ENCODE peak calls at places on chromosomes 4 and X, in four cellular contexts. Y is RPMI7951, Q is KG1, D is LHCN-M2. S is an unnamed sample.

GRCh38 chrX:12771445-12772069 is 19.7 kb upstream of the PRPS2 start:
- DNase-seq in D (peak; percentile 9), Y (peak; percentile 35), Q (peak; percentile 60), S (no peak)

GRCh38 chr4:6859543-6859942 is 50.1 kb upstream of the TBC1D14 start:
- DNase-seq in Y (no peak), D (no peak), Q (no peak), S (no peak)

GRCh38 chr4:3777033-3777390 is 10.8 kb downstream of the ADRA2C start:
- DNase-seq in D (no peak), Q (no peak), Y (no peak), S (no peak)

GRCh38 chr4:76434901-76435688 is at the start of gene SHROOM3:
- DNase-seq in D (no peak), Y (peak; percentile 61), Q (no peak), S (no peak)

GRCh38 chr4:172851534-172851933 is 317.1 kb upstream of the GALNT7 start:
- DNase-seq in Y (no peak), D (peak; percentile 33), Q (no peak), S (no peak)

GRCh38 chrX:86023806-86024205 is 23.6 kb downstream of the CHM start:
- DNase-seq in Q (no peak), Y (no peak), D (no peak), S (peak; percentile 3)

GRCh38 chr4:40763228-40763716 is 13.5 kb downstream of the NSUN7 start:
- DNase-seq in Q (no peak), D (peak; percentile 57), Y (peak; percentile 60), S (no peak)

GRCh38 chrX:64394874-64395567 is at the start of gene MTMR8:
- DNase-seq in D (no peak), Q (peak; percentile 15), Y (peak; percentile 45), S (peak; percentile 37)

GRCh38 chrX:74246524-74246923 is 57.5 kb upstream of the ZCCHC13 start:
- DNase-seq in D (peak; percentile 11), Q (no peak), Y (peak; percentile 9), S (no peak)

S was measured in AML-193.